ENCODE peak calls at places on chromosomes 13 and 19, in five cellular contexts. I is breast epithelium; U is CD8-positive, alpha-beta T cell; W is astrocyte of the spinal cord; V is kidney epithelial cell. J is an unnamed sample.

GRCh38 chr13:100209857-100210580 is 121.1 kb downstream of the PCCA start:
- DNase-seq in I (no peak), U (no peak), W (peak; percentile 75), V (no peak), J (peak; percentile 84)

GRCh38 chr19:980133-980998 is 3.8 kb upstream of the WDR18 start:
- DNase-seq in I (no peak), U (no peak), W (no peak), V (no peak), J (peak; percentile 24)

GRCh38 chr19:47229674-47230121 is 1.3 kb downstream of the BBC3 start:
- DNase-seq in I (peak; percentile 26), U (no peak), W (peak; percentile 31), V (no peak), J (peak; percentile 30)

GRCh38 chr13:46303743-46304385 is 83.2 kb downstream of the RUBCNL start:
- DNase-seq in I (no peak), U (no peak), W (no peak), V (no peak), J (no peak)

GRCh38 chr13:26989261-26990007 is 182.2 kb downstream of the USP12 start:
- DNase-seq in I (no peak), U (no peak), W (no peak), V (no peak), J (no peak)

GRCh38 chr13:31807090-31807541 is 67.8 kb downstream of the RXFP2 start:
- DNase-seq in I (no peak), U (peak; percentile 16), W (peak; percentile 52), V (no peak), J (peak; percentile 44)

GRCh38 chr13:101626925-101627555 is 174.6 kb downstream of the ITGBL1 start:
- DNase-seq in I (no peak), U (no peak), W (peak; percentile 41), V (no peak), J (no peak)

GRCh38 chr19:58549664-58550361 is 5.1 kb downstream of the CHMP2A start:
- DNase-seq in I (no peak), U (no peak), W (no peak), V (no peak), J (no peak)

GRCh38 chr19:19261350-19262189 is 11.5 kb downstream of the TM6SF2 start:
- DNase-seq in I (no peak), U (no peak), W (no peak), V (no peak), J (no peak)

GRCh38 chr13:113846639-113847318 is 17.1 kb downstream of the GAS6 start:
- DNase-seq in I (no peak), U (peak; percentile 28), W (no peak), V (no peak), J (no peak)

GRCh38 chr19:32798201-32798600 is 71.4 kb downstream of the SLC7A9 start:
- DNase-seq in I (no peak), U (no peak), W (no peak), V (no peak), J (no peak)

GRCh38 chr19:45125975-45126493 is 33.1 kb downstream of the PPP1R37 start:
- DNase-seq in I (peak; percentile 53), U (peak; percentile 50), W (peak; percentile 37), V (no peak), J (peak; percentile 54)

GRCh38 chr19:20969498-20969897 is 46.4 kb downstream of the ZNF85 start:
- DNase-seq in I (peak; percentile 64), U (no peak), W (no peak), V (no peak), J (no peak)

GRCh38 chr19:12293771-12294307 is 844 bp downstream of the ZNF44 start:
- DNase-seq in I (peak; percentile 46), U (peak; percentile 53), W (peak; percentile 53), V (peak; percentile 77), J (peak; percentile 57)

GRCh38 chr13:59750860-59751259 is 412.9 kb downstream of the DIAPH3 start:
- DNase-seq in I (no peak), U (no peak), W (peak; percentile 82), V (peak; percentile 28), J (peak; percentile 37)

GRCh38 chr13:30796132-30796832 is 60.9 kb downstream of the ALOX5AP start:
- DNase-seq in I (peak; percentile 68), U (no peak), W (peak; percentile 61), V (peak; percentile 31), J (peak; percentile 69)

GRCh38 chr19:54002495-54003315 is 11.3 kb downstream of the CACNG6 start:
- DNase-seq in I (no peak), U (no peak), W (no peak), V (no peak), J (no peak)

GRCh38 chr19:37564624-37565369 is 29.8 kb downstream of the ZNF571 start:
- DNase-seq in I (no peak), U (no peak), W (no peak), V (no peak), J (no peak)

GRCh38 chr13:49098771-49099512 is 121.2 kb upstream of the MLNR start:
- DNase-seq in I (no peak), U (no peak), W (peak; percentile 23), V (no peak), J (peak; percentile 38)

GRCh38 chr19:33399745-33400681 is 26.5 kb downstream of the CEBPG start:
- DNase-seq in I (no peak), U (no peak), W (no peak), V (no peak), J (no peak)

GRCh38 chr13:62387642-62388041 is 972.0 kb upstream of the PCDH20 start:
- DNase-seq in I (no peak), U (no peak), W (peak; percentile 24), V (no peak), J (peak; percentile 8)

GRCh38 chr19:34733266-34733825 is 697 bp upstream of the ZNF181 start:
- DNase-seq in I (no peak), U (no peak), W (no peak), V (no peak), J (no peak)

GRCh38 chr19:1223018-1223855 is 14.6 kb downstream of the CBARP start:
- DNase-seq in I (no peak), U (no peak), W (peak; percentile 37), V (no peak), J (peak; percentile 52)

DNA sequence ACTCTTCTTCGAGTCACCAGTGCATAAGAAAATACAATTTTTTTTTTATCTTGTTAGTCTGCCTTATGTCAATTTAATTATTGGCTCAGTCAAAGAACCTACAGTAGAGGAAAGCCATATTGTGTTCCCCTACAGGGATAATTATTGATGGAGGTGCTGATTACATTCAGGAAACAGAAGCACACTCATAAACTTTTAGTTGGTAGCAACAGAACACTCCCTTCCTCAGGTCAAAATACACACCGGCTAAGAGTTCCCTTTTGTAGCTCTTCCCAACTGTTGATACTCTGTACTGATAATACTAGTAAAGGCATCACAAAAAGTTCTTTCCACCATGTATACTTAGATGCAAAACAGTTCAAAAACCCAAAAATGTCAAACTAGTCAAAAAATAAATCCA is 18.4 kb downstream of the FOXO1 start:
- DNase-seq in I (no peak), U (no peak), W (no peak), V (no peak), J (no peak)
- H3K4me3 ChIP-seq in I (no peak overlapping the region), U (no peak overlapping the region), W (no peak overlapping the region), V (no peak overlapping the region), J (no peak overlapping the region)

GRCh38 chr19:40799558-40800338 is 757 bp downstream of the EGLN2 start:
- DNase-seq in I (no peak), U (no peak), W (no peak), V (no peak), J (no peak)

GRCh38 chr19:40797963-40798222 is 1.1 kb upstream of the EGLN2 start:
- DNase-seq in I (no peak), U (no peak), W (no peak), V (no peak), J (no peak)

GRCh38 chr19:40797166-40797962 is 1.6 kb upstream of the EGLN2 start:
- DNase-seq in I (no peak), U (no peak), W (no peak), V (no peak), J (no peak)

GRCh38 chr19:40798997-40799557 is at the start of gene EGLN2:
- DNase-seq in I (no peak), U (no peak), W (no peak), V (no peak), J (no peak)

GRCh38 chr19:40798223-40798996 is 581 bp upstream of the EGLN2 start:
- DNase-seq in I (peak; percentile 100), U (peak; percentile 100), W (peak; percentile 100), V (peak; percentile 99), J (peak; percentile 99)
- TF ChIP-seq CTCF in I (peak; percentile 77), U (peak; percentile 56), W (peak; percentile 51), V (peak; percentile 26), J (peak; percentile 53)

GRCh38 chr19:6156033-6156432 is 20.6 kb downstream of the ACSBG2 start:
- DNase-seq in I (no peak), U (no peak), W (no peak), V (no peak), J (no peak)
- H3K4me3 ChIP-seq in I (no peak overlapping the region), U (no peak overlapping the region), W (no peak overlapping the region), V (no peak overlapping the region), J (no peak overlapping the region)

GRCh38 chr19:40539070-40539469 is 37.6 kb upstream of the SHKBP1 start:
- DNase-seq in I (no peak), U (no peak), W (no peak), V (no peak), J (peak; percentile 17)
- TF ChIP-seq CTCF in I (no peak), U (no peak), W (no peak), V (no peak), J (no peak)

GRCh38 chr19:4454952-4455738 is 2.4 kb downstream of the UBXN6 start:
- DNase-seq in I (no peak), U (no peak), W (peak; percentile 31), V (no peak), J (peak; percentile 95)
- H3K4me3 ChIP-seq in I (no peak overlapping the region), U (no peak overlapping the region), W (peak overlapping the region; percentile 85), V (peak overlapping the region; percentile 3), J (peak overlapping the region; percentile 87)

J was measured in fibroblast of mammary gland.